ENCODE peak calls at places on chromosomes 16 and 17, in five cellular contexts. Q, N, M, L and T are unnamed samples.

GRCh38 chr16:80806957-80807356 is 2.6 kb upstream of the CDYL2 start:
- DNase-seq in N (no peak), M (peak; percentile 76), Q (peak; percentile 49), L (no peak), T (no peak)

GRCh38 chr17:78132086-78132676 is 1.6 kb downstream of the TMC8 start:
- DNase-seq in N (no peak), Q (no peak), L (peak; percentile 48), M (peak; percentile 79), T (peak; percentile 52)

GRCh38 chr17:39626171-39626670 is 531 bp upstream of the PPP1R1B start:
- DNase-seq in L (no peak), M (no peak), Q (no peak), N (no peak), T (no peak)

GRCh38 chr16:67111951-67112444 is 2.3 kb downstream of the PHAF1 start:
- DNase-seq in L (no peak), N (no peak), Q (no peak), M (no peak), T (no peak)

GRCh38 chr16:76450890-76451289 is 173.7 kb downstream of the CNTNAP4 start:
- DNase-seq in N (no peak), L (no peak), M (no peak), Q (no peak), T (no peak)

GRCh38 chr16:25625620-25626019 is 66.1 kb upstream of the HS3ST4 start:
- DNase-seq in M (no peak), L (no peak), Q (no peak), N (no peak), T (no peak)

GRCh38 chr17:3221850-3222249 is 14.4 kb downstream of the OR1A1 start:
- DNase-seq in L (no peak), N (no peak), M (no peak), Q (no peak), T (no peak)

GRCh38 chr16:10647264-10647720 is 47.4 kb downstream of the TEKT5 start:
- DNase-seq in Q (no peak), N (no peak), L (no peak), M (no peak), T (no peak)

GRCh38 chr16:51845586-51845985 is 694.5 kb upstream of the SALL1 start:
- DNase-seq in M (no peak), Q (no peak), N (peak; percentile 41), L (no peak), T (no peak)

GRCh38 chr16:4517812-4518211 is 20.8 kb downstream of the CDIP1 start:
- DNase-seq in L (peak; percentile 67), N (peak; percentile 82), M (no peak), Q (peak; percentile 39), T (no peak)

GRCh38 chr16:23573822-23574221 is 16.3 kb downstream of the UBFD1 start:
- DNase-seq in N (no peak), L (no peak), Q (no peak), M (no peak), T (no peak)

GRCh38 chr17:57898487-57899311 is 48.9 kb upstream of the MRPS23 start:
- DNase-seq in L (peak; percentile 93), N (peak; percentile 94), M (no peak), Q (peak; percentile 71), T (no peak)

GRCh38 chr17:68943123-68943811 is 11.9 kb downstream of the ABCA8 start:
- DNase-seq in N (no peak), L (no peak), M (no peak), Q (no peak), T (no peak)

GRCh38 chr17:59327891-59328290 is 3.6 kb upstream of the YPEL2 start:
- DNase-seq in Q (no peak), N (no peak), L (no peak), M (peak; percentile 51), T (no peak)

GRCh38 chr16:12009462-12009861 is 32.9 kb downstream of the SNX29 start:
- DNase-seq in N (no peak), L (no peak), M (no peak), Q (no peak), T (no peak)

GRCh38 chr16:84084570-84085270 is 32.0 kb downstream of the MBTPS1 start:
- DNase-seq in L (peak; percentile 78), M (peak; percentile 76), Q (peak; percentile 68), N (peak; percentile 83), T (peak; percentile 32)

GRCh38 chr16:84560269-84560668 is 55.8 kb upstream of the MEAK7 start:
- DNase-seq in L (no peak), N (no peak), M (no peak), Q (no peak), T (no peak)

GRCh38 chr16:31451681-31452351 is 7.5 kb upstream of the ARMC5 start:
- DNase-seq in N (peak; percentile 79), Q (peak; percentile 72), M (no peak), L (peak; percentile 75), T (no peak)

GRCh38 chr16:75108792-75109731 is 7.5 kb downstream of the LDHD start:
- DNase-seq in M (peak; percentile 86), L (no peak), N (no peak), Q (peak; percentile 94), T (peak; percentile 70)

GRCh38 chr16:79767597-79768280 is 167.2 kb upstream of the MAF start:
- DNase-seq in M (no peak), L (no peak), N (peak; percentile 78), Q (peak; percentile 64), T (no peak)

GRCh38 chr17:50146230-50146926 is 4.1 kb downstream of the PPP1R9B start:
- DNase-seq in Q (no peak), N (no peak), L (no peak), M (no peak), T (no peak)

GRCh38 chr17:44777394-44778348 is 18.9 kb downstream of the ADAM11 start:
- DNase-seq in M (no peak), Q (no peak), L (no peak), N (no peak), T (no peak)

GRCh38 chr17:30808785-30809286 is 15.7 kb downstream of the CRLF3 start:
- DNase-seq in M (peak; percentile 67), L (no peak), Q (no peak), N (no peak), T (no peak)

GRCh38 chr17:57714660-57715059 is 30.4 kb downstream of the CCDC182 start:
- DNase-seq in M (no peak), Q (no peak), N (no peak), L (no peak), T (no peak)

GRCh38 chr17:81239714-81240555 is 817 bp downstream of the NDUFAF8 start:
- DNase-seq in Q (no peak), L (no peak), N (peak; percentile 57), M (peak; percentile 62), T (peak; percentile 15)

GRCh38 chr17:58233547-58233946 is 4.8 kb upstream of the LPO start:
- DNase-seq in Q (no peak), N (no peak), L (no peak), M (no peak), T (no peak)

GRCh38 chr16:11263737-11264136 is 5.4 kb downstream of the TNP2 start:
- DNase-seq in Q (no peak), N (no peak), M (peak; percentile 66), L (no peak), T (no peak)

GRCh38 chr17:1203967-1204291 is 24.1 kb upstream of the ABR start:
- DNase-seq in Q (no peak), N (no peak), M (no peak), L (no peak), T (no peak)

GRCh38 chr16:66107661-66108060 is 258.8 kb upstream of the CDH5 start:
- DNase-seq in M (no peak), L (no peak), Q (peak; percentile 54), N (no peak), T (no peak)

GRCh38 chr17:58517378-58517927 is 3.0 kb upstream of the MTMR4 start:
- DNase-seq in L (no peak), Q (no peak), N (no peak), M (no peak), T (no peak)

GRCh38 chr16:49602201-49603041 is 228.8 kb downstream of the C16orf78 start:
- DNase-seq in Q (no peak), L (no peak), M (no peak), N (no peak), T (no peak)

GRCh38 chr16:53893731-53894435 is 189.9 kb downstream of the FTO start:
- DNase-seq in L (no peak), M (no peak), N (no peak), Q (peak; percentile 78), T (no peak)

GRCh38 chr16:74760007-74760767 is 14.4 kb downstream of the FA2H start:
- DNase-seq in M (peak; percentile 47), Q (peak; percentile 28), N (no peak), L (no peak), T (no peak)

GRCh38 chr16:72203401-72203800 is 31.4 kb upstream of the PMFBP1 start:
- DNase-seq in L (no peak), Q (peak; percentile 18), M (no peak), N (no peak), T (no peak)

GRCh38 chr17:67030641-67031040 is 13.7 kb upstream of the CACNG1 start:
- DNase-seq in M (no peak), L (no peak), Q (no peak), N (no peak), T (no peak)
- H3K27me3 ChIP-seq in M (no peaks in the 10 kb centered on the region), L (no peaks in the 10 kb centered on the region), Q (peaks cover 5% of the 10 kb centered on the region), N (no peaks in the 10 kb centered on the region), T (no peaks in the 10 kb centered on the region)

GRCh38 chr16:55494994-55495421 is 13.9 kb upstream of the LPCAT2 start:
- DNase-seq in M (no peak), N (peak; percentile 47), Q (peak; percentile 97), L (peak; percentile 42), T (no peak)
- H3K27ac ChIP-seq in M (no peak overlapping the region), N (no peak overlapping the region), Q (peak overlapping the region; percentile 68), L (no peak overlapping the region), T (no peak overlapping the region)

DNA sequence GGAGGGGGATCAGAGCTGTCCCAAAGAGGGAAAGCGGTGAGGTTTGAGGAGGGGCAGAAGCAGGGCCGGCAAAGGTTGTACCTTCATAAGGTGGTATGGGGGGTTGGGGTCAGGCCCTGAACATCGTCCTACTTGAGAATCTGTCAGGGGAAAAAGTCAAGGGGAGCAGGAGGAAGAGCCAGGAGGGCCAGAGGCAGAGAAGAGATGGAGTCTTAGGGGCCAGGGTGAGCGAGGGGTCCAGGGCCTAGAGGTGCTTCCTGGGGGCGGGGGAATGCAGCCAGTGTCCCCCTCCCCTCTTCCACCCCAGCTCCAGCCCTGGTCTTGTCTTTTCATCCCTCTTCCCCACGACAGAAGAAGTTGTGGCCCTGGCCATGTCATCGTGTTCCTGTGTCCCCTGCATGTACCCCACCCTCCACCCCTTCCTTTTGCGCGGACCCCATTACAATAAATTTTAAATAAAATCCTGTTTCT is 1.3 kb upstream of the PRRT2 start:
- DNase-seq in L (no peak), M (no peak), Q (no peak), N (peak; percentile 46), T (no peak)
- H3K4me1 ChIP-seq in L (peaks cover 30% of the 10 kb centered on the region), M (peaks cover 64% of the 10 kb centered on the region), Q (peaks cover 42% of the 10 kb centered on the region), N (peaks cover 52% of the 10 kb centered on the region), T (peaks cover 63% of the 10 kb centered on the region)

DNA sequence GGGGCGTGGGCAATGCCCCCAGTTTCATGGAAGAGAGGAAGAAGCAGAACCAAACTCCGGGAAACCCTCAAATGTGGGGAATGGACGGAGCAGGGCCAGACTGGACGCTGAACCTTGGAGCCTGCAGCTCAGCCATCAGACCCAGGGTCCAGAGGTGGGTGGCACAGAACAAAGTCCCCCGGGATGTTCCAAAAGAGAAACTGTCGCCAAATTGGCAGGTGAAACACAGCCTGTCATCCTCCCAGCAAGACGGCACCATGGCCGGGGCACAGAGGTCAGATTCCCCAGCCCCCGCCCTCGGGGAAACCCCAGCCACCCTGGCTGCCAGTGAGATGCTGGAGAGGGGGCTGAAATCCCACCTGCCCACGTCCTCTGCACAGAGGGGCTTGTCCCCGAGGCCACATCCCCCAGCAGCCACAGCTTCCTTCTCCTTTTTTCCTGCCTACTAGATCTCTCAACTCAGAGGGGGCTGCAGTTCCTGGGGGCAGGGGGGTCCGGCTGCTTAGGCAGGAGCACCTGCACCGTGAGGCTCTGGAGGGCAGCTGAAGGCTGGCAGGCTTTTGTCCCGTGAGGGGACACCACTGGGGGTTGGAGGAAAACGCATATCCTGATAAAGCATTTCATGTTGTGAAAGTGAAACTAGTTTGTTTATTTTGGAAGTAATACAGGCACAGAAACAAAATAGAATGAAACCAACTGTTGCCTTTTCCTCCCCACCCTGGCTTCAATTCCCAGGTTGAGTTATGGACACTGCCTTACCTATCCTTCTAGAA is 1.2 kb upstream of the SECTM1 start:
- DNase-seq in N (no peak), Q (peak; percentile 46), L (no peak), M (peak; percentile 37), T (no peak)
- H3K27me3 ChIP-seq in N (peaks cover 99% of the 10 kb centered on the region), Q (no peaks in the 10 kb centered on the region), L (peaks cover 94% of the 10 kb centered on the region), M (no peaks in the 10 kb centered on the region), T (no peaks in the 10 kb centered on the region)